ENCODE peak calls at places on chromosomes 5 and 9, in four cellular contexts. B is NCI-H774; K is ELR; V is stimulated activated CD4-positive, alpha-beta T cell treated with anti-CD3 and anti-CD28 coated beads, TNF-alpha, amount 100 ng/mL, for 4 hours. H is an unnamed sample.

GRCh38 chr5:157592594-157592993 is 17.0 kb upstream of the ADAM19 start:
- DNase-seq in B (no peak), K (no peak), V (no peak), H (no peak)

GRCh38 chr5:176725521-176725920 is 78.2 kb downstream of the TSPAN17 start:
- DNase-seq in B (peak; percentile 33), K (no peak), V (no peak), H (no peak)

GRCh38 chr5:76849767-76850291 is at the start of gene S100Z:
- DNase-seq in B (no peak), K (no peak), V (no peak), H (no peak)

GRCh38 chr5:71483355-71483754 is 27.9 kb downstream of the BDP1 start:
- DNase-seq in B (no peak), K (peak; percentile 92), V (no peak), H (no peak)

GRCh38 chr5:134135091-134135655 is 20.7 kb downstream of the TCF7 start:
- DNase-seq in B (no peak), K (no peak), V (no peak), H (no peak)

GRCh38 chr5:106386287-106386686 is 1284.5 kb downstream of the EFNA5 start:
- DNase-seq in B (no peak), K (no peak), V (no peak), H (no peak)

GRCh38 chr9:123421801-123422455 is 65.9 kb downstream of the CRB2 start:
- DNase-seq in B (no peak), K (no peak), V (no peak), H (no peak)

GRCh38 chr9:132182609-132183073 is 20.8 kb downstream of the NTNG2 start:
- DNase-seq in B (no peak), K (peak; percentile 39), V (no peak), H (no peak)

GRCh38 chr9:2289234-2289755 is 274.1 kb downstream of the SMARCA2 start:
- DNase-seq in B (no peak), K (no peak), V (no peak), H (no peak)

GRCh38 chr5:179154991-179155955 is 95.1 kb downstream of the ZNF354C start:
- DNase-seq in B (peak; percentile 11), K (no peak), V (no peak), H (no peak)

GRCh38 chr9:88746744-88747398 is 211.9 kb downstream of the NXNL2 start:
- DNase-seq in B (no peak), K (peak; percentile 34), V (no peak), H (no peak)

GRCh38 chr5:1708592-1709141 is 91.0 kb downstream of the MRPL36 start:
- DNase-seq in B (no peak), K (no peak), V (no peak), H (no peak)

GRCh38 chr5:6567835-6568234 is 65.0 kb downstream of the NSUN2 start:
- DNase-seq in B (no peak), K (no peak), V (no peak), H (no peak)

H was measured in H4.